ENCODE peak calls at places on chromosomes 2 and 18, in five cellular contexts. G is H9, N is Karpas-422, Z is K562, F is osteoblast. B is an unnamed sample. For H3K27me3, the result is how much of the 10 kb centered on the place peaks cover.

GRCh38 chr2:42558827-42559226 is 9.6 kb upstream of the MTA3 start:
- DNase-seq in G (no peak), N (no peak), Z (no peak), F (no peak), B (no peak)

GRCh38 chr2:185050804-185051203 is 452.5 kb downstream of the ZNF804A start:
- DNase-seq in Z (no peak), F (no peak), N (no peak), G (no peak), B (no peak)

GRCh38 chr18:75582940-75583339 is 155.4 kb upstream of the SMIM21 start:
- DNase-seq in G (no peak), N (no peak), Z (no peak), F (no peak), B (no peak)

GRCh38 chr2:112985090-112985489 is 7.3 kb downstream of the IL36G start:
- DNase-seq in F (no peak), Z (no peak), G (no peak), N (no peak), B (no peak)

GRCh38 chr2:203585541-203585940 is 50.4 kb upstream of the RAPH1 start:
- DNase-seq in Z (no peak), F (no peak), N (no peak), G (no peak), B (no peak)

GRCh38 chr18:7601249-7601620 is 34.1 kb downstream of the PTPRM start:
- DNase-seq in G (no peak), Z (no peak), F (peak), N (no peak), B (no peak)

GRCh38 chr2:47058061-47058931 is 96.8 kb downstream of the STPG4 start:
- DNase-seq in G (no peak), F (peak), N (no peak), Z (no peak), B (no peak)

GRCh38 chr2:39867268-39867667 is 88.2 kb upstream of the THUMPD2 start:
- DNase-seq in Z (no peak), G (no peak), F (no peak), N (no peak), B (no peak)

GRCh38 chr2:45748239-45748638 is 96.8 kb downstream of the PRKCE start:
- DNase-seq in Z (no peak), F (no peak), N (no peak), G (no peak), B (no peak)

GRCh38 chr18:45935591-45936335 is 31.4 kb downstream of the EPG5 start:
- DNase-seq in Z (no peak), F (peak), G (no peak), N (no peak), B (no peak)

GRCh38 chr2:188853307-188853706 is 120.9 kb upstream of the COL3A1 start:
- DNase-seq in N (no peak), G (no peak), Z (no peak), F (no peak), B (no peak)

GRCh38 chr2:8408560-8409460 is 273.0 kb upstream of the ID2 start:
- DNase-seq in N (no peak), Z (no peak), G (no peak), F (no peak), B (no peak)

GRCh38 chr2:10038716-10039115 is 4.6 kb upstream of the KLF11 start:
- DNase-seq in N (no peak), F (peak), Z (no peak), G (no peak), B (no peak)

GRCh38 chr2:65937379-65938160 is 497.4 kb upstream of the MEIS1 start:
- DNase-seq in Z (no peak), F (no peak), N (no peak), G (no peak), B (no peak)

GRCh38 chr18:12061685-12062084 is 32.0 kb upstream of the ANKRD62 start:
- DNase-seq in N (no peak), Z (no peak), G (no peak), F (no peak), B (no peak)

GRCh38 chr2:39606585-39606984 is 59.1 kb upstream of the TMEM178A start:
- DNase-seq in N (no peak), Z (no peak), G (peak), F (no peak), B (peak)

GRCh38 chr2:172373761-172374160 is 53.6 kb upstream of the ITGA6 start:
- DNase-seq in Z (no peak), N (no peak), G (no peak), F (peak), B (no peak)

GRCh38 chr2:16553222-16553621 is 112.4 kb downstream of the CYRIA start:
- DNase-seq in G (peak), F (no peak), N (peak), Z (peak), B (peak)

GRCh38 chr2:96965781-96966514 is 20.4 kb downstream of the FAM178B start:
- DNase-seq in F (peak), G (no peak), N (no peak), Z (no peak), B (no peak)

GRCh38 chr2:223464071-223464470 is 138.1 kb downstream of the SCG2 start:
- DNase-seq in G (no peak), F (no peak), N (no peak), Z (no peak), B (no peak)

GRCh38 chr2:26458365-26459042 is 19.4 kb downstream of the OTOF start:
- DNase-seq in G (no peak), Z (no peak), F (no peak), N (peak), B (no peak)

GRCh38 chr2:127638361-127639110 is 7.4 kb upstream of the GPR17 start:
- DNase-seq in G (peak), Z (peak), N (no peak), F (no peak), B (peak)

GRCh38 chr18:38718365-38718901 is 1152.8 kb upstream of the CELF4 start:
- DNase-seq in F (no peak), Z (peak), N (no peak), G (peak), B (no peak)

GRCh38 chr2:211408485-211408884 is 852.1 kb downstream of the CPS1 start:
- DNase-seq in Z (no peak), G (no peak), F (no peak), N (no peak), B (peak)

DNA sequence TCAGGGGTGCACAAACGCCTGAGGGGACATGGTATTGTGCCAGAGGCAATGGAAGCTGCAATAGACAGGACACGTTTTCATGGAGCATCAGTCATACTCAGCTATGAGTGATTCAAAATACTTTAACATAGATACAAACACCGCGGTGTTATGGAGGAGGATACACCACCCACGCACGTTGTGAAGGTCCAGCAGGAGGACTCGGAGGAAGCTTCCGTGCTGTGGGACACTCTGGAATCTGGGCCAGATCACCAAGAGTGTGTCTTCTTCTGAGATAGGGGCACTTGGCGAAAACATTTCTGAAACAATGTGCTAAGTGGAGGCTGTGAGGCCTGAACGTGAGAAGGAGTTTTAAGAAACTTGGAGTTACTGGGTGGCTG is 112.5 kb upstream of the EPC2 start:
- DNase-seq in F (peak), N (no peak), G (no peak), Z (no peak), B (no peak)
- H3K27me3 ChIP-seq in F (under half), N (under half), G (under half), Z (under half), B (under half)

DNA sequence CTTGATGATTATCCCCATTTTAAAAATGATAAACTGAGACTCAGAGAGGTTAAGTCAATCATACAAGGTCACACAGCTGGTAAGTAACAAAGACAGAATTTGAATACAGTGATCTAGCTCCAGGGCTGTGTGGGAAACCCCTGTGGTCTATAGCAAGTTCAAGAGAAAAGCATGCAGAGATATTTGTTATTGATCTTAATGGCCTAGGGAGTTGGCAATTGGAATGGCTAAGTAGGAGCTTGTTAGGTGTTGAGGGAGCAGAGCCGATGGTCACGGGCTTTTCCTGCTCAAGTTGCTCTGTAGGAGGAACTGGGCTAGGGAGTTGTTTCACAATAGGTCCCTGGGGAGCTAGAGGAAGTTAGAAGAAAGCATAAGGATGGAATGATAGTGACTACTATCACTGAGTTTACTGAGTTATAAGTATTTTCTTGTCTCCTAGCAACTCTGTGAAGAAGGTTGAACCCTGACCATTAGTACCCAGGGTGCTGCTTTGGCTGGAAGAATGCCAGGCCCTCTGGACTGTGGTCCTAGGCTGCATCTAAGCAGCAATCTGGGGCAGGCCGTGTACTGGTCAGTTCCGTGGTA is 30.0 kb downstream of the RNF125 start:
- DNase-seq in G (no peak), Z (no peak), F (peak), N (no peak), B (no peak)
- H3K4me2 ChIP-seq in G (no peak), Z (no peak), F (peak), N (no peak), B (no peak)

GRCh38 chr2:176071330-176072291 is 12.2 kb downstream of the EVX2 start:
- DNase-seq in Z (no peak), G (peak), F (peak), N (no peak), B (no peak)

GRCh38 chr2:176066645-176067586 is 16.8 kb downstream of the EVX2 start:
- DNase-seq in F (peak), N (no peak), Z (no peak), G (peak), B (peak)

GRCh38 chr2:176068037-176068832 is 15.5 kb downstream of the EVX2 start:
- DNase-seq in Z (no peak), G (peak), N (no peak), F (no peak), B (peak)

GRCh38 chr2:176063958-176064357 is 19.8 kb downstream of the EVX2 start:
- DNase-seq in Z (no peak), N (no peak), G (no peak), F (no peak), B (no peak)

DNA sequence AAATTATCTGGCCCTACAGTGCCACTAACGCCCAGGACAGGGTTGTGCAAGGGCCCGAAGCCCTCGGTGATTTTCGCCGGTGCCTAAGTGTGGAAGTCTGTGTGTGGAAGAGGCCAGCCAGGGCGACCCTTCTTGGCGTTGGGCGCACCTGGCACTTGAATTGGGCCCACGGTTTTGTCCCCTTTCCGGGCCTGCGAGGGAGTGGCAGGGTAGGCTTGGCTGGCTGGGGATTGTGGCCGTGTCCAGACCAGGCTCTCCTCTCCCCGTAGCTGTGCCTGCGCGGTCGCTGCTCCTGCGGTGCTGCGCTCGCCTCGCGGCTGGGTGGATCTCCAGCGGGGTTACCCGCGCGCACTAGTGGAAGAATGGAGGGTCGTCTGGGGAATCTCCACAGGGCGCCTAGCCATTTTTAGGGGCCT is 16.2 kb downstream of the EVX2 start:
- DNase-seq in G (peak), N (no peak), F (no peak), Z (no peak), B (peak)
- H3K27me3 ChIP-seq in G (half or more), N (under half), F (half or more), Z (half or more), B (half or more)

GRCh38 chr2:200687938-200688920 is 102.4 kb downstream of the AOX1 start:
- DNase-seq in F (no peak), Z (no peak), N (no peak), G (no peak), B (no peak)

GRCh38 chr2:200694071-200694470 is 108.3 kb downstream of the AOX1 start:
- DNase-seq in N (no peak), G (no peak), F (no peak), Z (no peak), B (no peak)

GRCh38 chr2:200689115-200689514 is 103.3 kb downstream of the AOX1 start:
- DNase-seq in N (no peak), Z (no peak), G (no peak), F (no peak), B (no peak)
- H3K4me2 ChIP-seq in N (no peak), Z (no peak), G (no peak), F (no peak), B (no peak)

DNA sequence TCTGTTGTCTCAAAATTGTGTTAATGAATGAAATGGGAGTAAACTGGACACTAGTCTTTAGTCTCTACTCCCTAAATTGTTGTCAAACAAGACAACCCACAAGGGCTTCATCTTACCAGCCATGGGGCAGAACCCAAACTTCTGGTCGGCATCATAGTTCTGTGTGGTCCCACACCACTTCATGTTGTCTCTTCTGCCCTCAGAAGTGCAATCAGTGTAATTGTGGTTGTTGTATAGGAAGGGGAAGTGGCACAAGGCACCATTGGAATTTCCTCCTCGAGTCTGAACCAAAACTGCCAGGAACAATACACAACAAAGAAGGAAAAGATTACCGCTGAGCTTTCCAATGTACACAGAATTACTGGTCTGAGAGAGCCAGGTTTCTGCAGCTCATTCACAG is 12.6 kb downstream of the FN1 start:
- DNase-seq in Z (no peak), G (no peak), N (no peak), F (no peak), B (no peak)
- H3K27me3 ChIP-seq in Z (under half), G (under half), N (under half), F (under half), B (under half)

GRCh38 chr2:37602702-37603101 is 68.7 kb downstream of the CDC42EP3 start:
- DNase-seq in N (no peak), F (no peak), Z (no peak), G (no peak), B (no peak)

GRCh38 chr2:37602040-37602439 is 69.4 kb downstream of the CDC42EP3 start:
- DNase-seq in N (no peak), G (no peak), F (no peak), Z (no peak), B (no peak)

GRCh38 chr2:37601569-37601968 is 69.9 kb downstream of the CDC42EP3 start:
- DNase-seq in Z (no peak), N (no peak), F (no peak), G (no peak), B (no peak)

GRCh38 chr2:37600735-37601134 is 70.7 kb downstream of the CDC42EP3 start:
- DNase-seq in N (no peak), G (no peak), Z (no peak), F (no peak), B (no peak)

GRCh38 chr2:37604716-37605115 is 66.7 kb downstream of the CDC42EP3 start:
- DNase-seq in N (no peak), F (no peak), G (no peak), Z (no peak), B (no peak)
- H3K4me2 ChIP-seq in N (no peak), F (no peak), G (no peak), Z (no peak), B (no peak)

GRCh38 chr2:57126410-57126809 is 920.2 kb upstream of the VRK2 start:
- DNase-seq in N (no peak), G (no peak), F (no peak), Z (no peak), B (peak)
- H3K27me3 ChIP-seq in N (under half), G (under half), F (under half), Z (under half), B (under half)